ENCODE peak calls at places on chromosomes 4 and X, in nine cellular contexts. Z is stimulated activated CD4-positive, alpha-beta T cell treated with anti-CD3 and anti-CD28 coated beads, Interleukin-15, amount 100 ng/mL, for 48 hours; F is AG08396; R is activated T-helper 1 cell treated with anti-CD3 and anti-CD28 coated beads, Interleukin-12 subunit alpha, Interleukin-12 subunit beta, Interleukin-2, Interleukin-4 antibody, amounts not matched to agents 30 ng/mL and 10 ng/mL and 1 ng/mL, durations not matched to agents 14 hours and 24 hours and 36 hours; M is suprapubic skin; N is breast epithelium; Q is NCI-H774; W is caudate nucleus; A is endodermal cell. D is an unnamed sample.

GRCh38 chrX:71163010-71163409 is 18.4 kb downstream of the NLGN3 start:
- DNase-seq in R (no peak), F (no peak), N (no peak), M (no peak), A (peak; percentile 68), W (no peak), Q (no peak), Z (no peak), D (no peak)

GRCh38 chr4:38278255-38278654 is 318.1 kb downstream of the PTTG2 start:
- DNase-seq in A (no peak), Q (no peak), N (no peak), F (no peak), M (no peak), Z (no peak), W (no peak), R (no peak), D (no peak)

GRCh38 chr4:181959121-181959520 is 284.1 kb upstream of the TENM3 start:
- DNase-seq in N (no peak), W (no peak), M (no peak), R (no peak), A (no peak), Q (no peak), F (peak; percentile 53), Z (no peak), D (no peak)

GRCh38 chr4:127580300-127580699 is 52.5 kb upstream of the INTU start:
- DNase-seq in N (no peak), Z (no peak), W (no peak), M (no peak), F (no peak), Q (no peak), A (no peak), R (no peak), D (no peak)

GRCh38 chrX:110204986-110205385 is 112.9 kb downstream of the AMMECR1 start:
- DNase-seq in R (no peak), Q (no peak), W (no peak), N (no peak), A (no peak), F (no peak), Z (no peak), M (no peak), D (no peak)

GRCh38 chr4:124940387-124940786 is 227.9 kb upstream of the ANKRD50 start:
- DNase-seq in A (no peak), Z (no peak), M (no peak), R (no peak), W (no peak), Q (no peak), N (no peak), F (peak; percentile 33), D (no peak)

GRCh38 chr4:11599044-11599443 is 170.3 kb upstream of the HS3ST1 start:
- DNase-seq in N (no peak), Q (no peak), Z (no peak), M (no peak), W (no peak), R (no peak), A (no peak), F (no peak), D (no peak)

GRCh38 chr4:87506974-87507701 is 22.0 kb downstream of the SPARCL1 start:
- DNase-seq in Q (no peak), A (no peak), N (no peak), Z (no peak), R (no peak), M (no peak), F (peak; percentile 47), W (no peak), D (no peak)

GRCh38 chr4:573122-573892 is 2.8 kb downstream of the TMEM271 start:
- DNase-seq in N (no peak), A (no peak), Q (no peak), W (no peak), M (no peak), R (no peak), Z (no peak), F (no peak), D (no peak)

GRCh38 chrX:107559506-107559905 is 68.8 kb upstream of the PRPS1 start:
- DNase-seq in M (no peak), Q (no peak), W (no peak), A (no peak), Z (no peak), N (no peak), F (no peak), R (no peak), D (no peak)

GRCh38 chrX:16664059-16664458 is 14.1 kb downstream of the S100G start:
- DNase-seq in M (no peak), W (no peak), F (no peak), A (no peak), Q (no peak), R (no peak), Z (no peak), N (no peak), D (no peak)

GRCh38 chr4:40515398-40516293 is 114.0 kb downstream of the RBM47 start:
- DNase-seq in R (no peak), F (no peak), Z (no peak), W (no peak), Q (no peak), N (no peak), A (peak; percentile 61), M (no peak), D (no peak)

GRCh38 chr4:13611283-13611842 is 16.2 kb downstream of the BOD1L1 start:
- DNase-seq in F (peak; percentile 42), A (no peak), Z (no peak), N (no peak), R (no peak), Q (no peak), M (no peak), W (no peak), D (no peak)

GRCh38 chr4:130632731-130633604 is 1537.0 kb downstream of the C4orf33 start:
- DNase-seq in Z (no peak), W (no peak), Q (no peak), R (no peak), N (no peak), M (no peak), F (no peak), A (no peak), D (no peak)

GRCh38 chr4:128386761-128387599 is 99.4 kb upstream of the PGRMC2 start:
- DNase-seq in R (no peak), Z (no peak), F (peak; percentile 90), M (peak; percentile 96), A (peak; percentile 68), N (peak; percentile 92), W (peak; percentile 14), Q (no peak), D (peak; percentile 56)

GRCh38 chr4:20284990-20285389 is 33.3 kb downstream of the SLIT2 start:
- DNase-seq in N (no peak), W (no peak), M (no peak), R (no peak), A (no peak), Z (no peak), Q (no peak), F (no peak), D (no peak)

GRCh38 chrX:8679572-8679971 is 52.4 kb downstream of the ANOS1 start:
- DNase-seq in M (no peak), F (no peak), N (no peak), A (no peak), Q (no peak), R (no peak), Z (no peak), W (no peak), D (no peak)

GRCh38 chr4:73423184-73423583 is 12.8 kb upstream of the AFP start:
- DNase-seq in Z (no peak), W (no peak), M (no peak), N (no peak), F (no peak), Q (no peak), R (no peak), A (no peak), D (no peak)

GRCh38 chrX:46208225-46208854 is 336.9 kb downstream of the ZNF674 start:
- DNase-seq in W (no peak), N (no peak), F (no peak), M (no peak), R (no peak), Q (no peak), Z (no peak), A (no peak), D (no peak)

GRCh38 chr4:38368612-38369011 is 295.4 kb upstream of the KLF3 start:
- DNase-seq in Q (no peak), W (no peak), A (no peak), M (no peak), N (no peak), R (no peak), F (peak; percentile 13), Z (no peak), D (no peak)

GRCh38 chr4:170247585-170247984 is 157.8 kb upstream of the AADAT start:
- DNase-seq in N (no peak), Q (no peak), F (no peak), M (no peak), R (no peak), Z (no peak), W (no peak), A (no peak), D (no peak)

GRCh38 chr4:146278986-146279385 is 64.6 kb downstream of the REELD1 start:
- DNase-seq in A (no peak), W (no peak), Q (no peak), Z (no peak), N (no peak), F (no peak), M (no peak), R (no peak), D (no peak)

GRCh38 chr4:88021824-88022223 is 14.4 kb downstream of the PKD2 start:
- DNase-seq in N (no peak), Z (no peak), W (no peak), A (no peak), Q (no peak), R (no peak), F (no peak), M (no peak), D (no peak)

GRCh38 chrX:29617725-29618124 is 597.6 kb upstream of the MAGEB2 start:
- DNase-seq in R (no peak), Q (no peak), Z (no peak), F (no peak), W (no peak), M (no peak), A (no peak), N (no peak), D (no peak)

GRCh38 chrX:111555559-111555958 is 44.1 kb downstream of the SERTM2 start:
- DNase-seq in R (no peak), N (no peak), F (no peak), M (no peak), Z (no peak), W (no peak), Q (no peak), A (peak; percentile 55), D (no peak)

GRCh38 chr4:77473509-77473908 is 132.1 kb upstream of the CXCL13 start:
- DNase-seq in N (no peak), W (no peak), Q (no peak), M (no peak), R (no peak), F (no peak), A (peak; percentile 64), Z (no peak), D (no peak)

GRCh38 chr4:52837716-52838558 is 24.2 kb upstream of the RASL11B start:
- DNase-seq in R (no peak), A (peak; percentile 72), N (no peak), W (no peak), F (peak; percentile 66), Q (no peak), M (no peak), Z (no peak), D (no peak)

GRCh38 chrX:127943570-127943969 is 108.6 kb downstream of the ACTRT1 start:
- DNase-seq in F (no peak), R (no peak), M (no peak), Q (no peak), W (no peak), Z (no peak), N (no peak), A (peak; percentile 44), D (no peak)

GRCh38 chr4:23788460-23788859 is 101.4 kb downstream of the PPARGC1A start:
- DNase-seq in Q (peak; percentile 6), M (no peak), N (no peak), A (no peak), Z (no peak), F (no peak), R (no peak), W (no peak), D (no peak)

GRCh38 chrX:4830880-4831557 is 1117.6 kb upstream of the PRKX start:
- DNase-seq in Q (no peak), F (no peak), R (no peak), N (no peak), Z (no peak), M (no peak), W (no peak), A (no peak), D (no peak)

GRCh38 chrX:15301924-15302323 is 13.5 kb downstream of the ASB11 start:
- DNase-seq in M (peak; percentile 81), A (peak; percentile 46), R (peak; percentile 0), Q (no peak), W (no peak), Z (peak; percentile 1), N (no peak), F (peak; percentile 23), D (no peak)

D was measured in hypothalamus.